ENCODE peak calls at places on chromosomes 7 and 10, in ten cellular contexts. One of them, this sample, is unnamed.

GRCh38 chr7:28037220-28038010 is 143.2 kb downstream of the JAZF1 start:
- DNase-seq in activated effector memory CD4-positive, alpha-beta T cell treated with Interleukin-2 at 50 U/mL for 16 hours: no peak
- DNase-seq in PC-3: peak
- DNase-seq in nucleus accumbens: no peak
- DNase-seq in AG04449: peak
- DNase-seq in cerebellar nuclear complex: no peak
- DNase-seq in PC-9: peak
- DNase-seq in H54: peak
- DNase-seq in non-pigmented ciliary epithelial cell: peak
- DNase-seq in adrenal gland: peak
- DNase-seq in this sample: peak

GRCh38 chr10:52215745-52216361 is 98.2 kb upstream of the DKK1 start:
- DNase-seq in activated effector memory CD4-positive, alpha-beta T cell treated with Interleukin-2 at 50 U/mL for 16 hours: no peak
- DNase-seq in PC-3: peak
- DNase-seq in nucleus accumbens: no peak
- DNase-seq in AG04449: peak
- DNase-seq in cerebellar nuclear complex: peak
- DNase-seq in PC-9: peak
- DNase-seq in H54: no peak
- DNase-seq in non-pigmented ciliary epithelial cell: peak
- DNase-seq in adrenal gland: peak
- DNase-seq in this sample: peak

GRCh38 chr7:64541438-64542359 is 21.2 kb downstream of the ZNF680 start:
- DNase-seq in activated effector memory CD4-positive, alpha-beta T cell treated with Interleukin-2 at 50 U/mL for 16 hours: no peak
- DNase-seq in PC-3: peak
- DNase-seq in nucleus accumbens: no peak
- DNase-seq in AG04449: peak
- DNase-seq in cerebellar nuclear complex: no peak
- DNase-seq in PC-9: no peak
- DNase-seq in H54: peak
- DNase-seq in non-pigmented ciliary epithelial cell: no peak
- DNase-seq in adrenal gland: peak
- DNase-seq in this sample: peak

GRCh38 chr7:137074386-137075030 is 206.1 kb downstream of the CHRM2 start:
- DNase-seq in activated effector memory CD4-positive, alpha-beta T cell treated with Interleukin-2 at 50 U/mL for 16 hours: no peak
- DNase-seq in PC-3: peak
- DNase-seq in nucleus accumbens: no peak
- DNase-seq in AG04449: peak
- DNase-seq in cerebellar nuclear complex: no peak
- DNase-seq in PC-9: no peak
- DNase-seq in H54: no peak
- DNase-seq in non-pigmented ciliary epithelial cell: peak
- DNase-seq in adrenal gland: no peak
- DNase-seq in this sample: no peak

GRCh38 chr7:74498996-74499834 is 45.5 kb downstream of the GTF2IRD1 start:
- DNase-seq in activated effector memory CD4-positive, alpha-beta T cell treated with Interleukin-2 at 50 U/mL for 16 hours: no peak
- DNase-seq in PC-3: no peak
- DNase-seq in nucleus accumbens: no peak
- DNase-seq in AG04449: no peak
- DNase-seq in cerebellar nuclear complex: no peak
- DNase-seq in PC-9: no peak
- DNase-seq in H54: no peak
- DNase-seq in non-pigmented ciliary epithelial cell: no peak
- DNase-seq in adrenal gland: peak
- DNase-seq in this sample: no peak

GRCh38 chr10:25388862-25389206 is 214.0 kb downstream of the GPR158 start:
- DNase-seq in activated effector memory CD4-positive, alpha-beta T cell treated with Interleukin-2 at 50 U/mL for 16 hours: no peak
- DNase-seq in PC-3: no peak
- DNase-seq in nucleus accumbens: no peak
- DNase-seq in AG04449: no peak
- DNase-seq in cerebellar nuclear complex: no peak
- DNase-seq in PC-9: no peak
- DNase-seq in H54: no peak
- DNase-seq in non-pigmented ciliary epithelial cell: no peak
- DNase-seq in adrenal gland: no peak
- DNase-seq in this sample: no peak

GRCh38 chr10:13871698-13872280 is 285.0 kb downstream of the PRPF18 start:
- DNase-seq in activated effector memory CD4-positive, alpha-beta T cell treated with Interleukin-2 at 50 U/mL for 16 hours: no peak
- DNase-seq in PC-3: no peak
- DNase-seq in nucleus accumbens: no peak
- DNase-seq in AG04449: no peak
- DNase-seq in cerebellar nuclear complex: no peak
- DNase-seq in PC-9: no peak
- DNase-seq in H54: no peak
- DNase-seq in non-pigmented ciliary epithelial cell: no peak
- DNase-seq in adrenal gland: no peak
- DNase-seq in this sample: no peak

GRCh38 chr7:80249619-80250305 is 115.1 kb downstream of the GNAI1 start:
- DNase-seq in activated effector memory CD4-positive, alpha-beta T cell treated with Interleukin-2 at 50 U/mL for 16 hours: no peak
- DNase-seq in PC-3: no peak
- DNase-seq in nucleus accumbens: no peak
- DNase-seq in AG04449: no peak
- DNase-seq in cerebellar nuclear complex: no peak
- DNase-seq in PC-9: no peak
- DNase-seq in H54: no peak
- DNase-seq in non-pigmented ciliary epithelial cell: no peak
- DNase-seq in adrenal gland: no peak
- DNase-seq in this sample: no peak

This sample was measured in body of pancreas.